ENCODE peak calls at places on chromosomes 3 and 15, in five cellular contexts. R is tibial nerve, P is OCI-LY7, S is left lung, X is fibroblast of mammary gland. K is an unnamed sample.

GRCh38 chr3:131541288-131541687 is 38.5 kb upstream of the MRPL3 start:
- DNase-seq in R (no peak), P (no peak), S (no peak), X (no peak), K (no peak)

GRCh38 chr3:62554264-62554799 is 181.0 kb upstream of the FEZF2 start:
- DNase-seq in R (no peak), P (peak; percentile 44), S (no peak), X (peak; percentile 38), K (no peak)

GRCh38 chr15:47998523-47999113 is 122.2 kb upstream of the SLC24A5 start:
- DNase-seq in R (no peak), P (no peak), S (no peak), X (no peak), K (no peak)

GRCh38 chr15:90838066-90838465 is 30.3 kb upstream of the FURIN start:
- DNase-seq in R (no peak), P (no peak), S (no peak), X (no peak), K (peak; percentile 21)

GRCh38 chr15:80618666-80619481 is 76.2 kb upstream of the ABHD17C start:
- DNase-seq in R (no peak), P (no peak), S (no peak), X (no peak), K (no peak)

GRCh38 chr3:12234906-12235305 is 54.0 kb upstream of the PPARG start:
- DNase-seq in R (no peak), P (no peak), S (no peak), X (peak; percentile 36), K (no peak)

GRCh38 chr3:112770026-112770626 is 76.5 kb downstream of the CD200R1L start:
- DNase-seq in R (no peak), P (no peak), S (no peak), X (peak; percentile 80), K (no peak)

GRCh38 chr3:71138410-71138809 is 445.1 kb downstream of the FOXP1 start:
- DNase-seq in R (no peak), P (no peak), S (no peak), X (no peak), K (no peak)

GRCh38 chr15:48963524-48964113 is at the start of gene SHC4:
- DNase-seq in R (peak; percentile 70), P (no peak), S (no peak), X (peak; percentile 86), K (no peak)

DNA sequence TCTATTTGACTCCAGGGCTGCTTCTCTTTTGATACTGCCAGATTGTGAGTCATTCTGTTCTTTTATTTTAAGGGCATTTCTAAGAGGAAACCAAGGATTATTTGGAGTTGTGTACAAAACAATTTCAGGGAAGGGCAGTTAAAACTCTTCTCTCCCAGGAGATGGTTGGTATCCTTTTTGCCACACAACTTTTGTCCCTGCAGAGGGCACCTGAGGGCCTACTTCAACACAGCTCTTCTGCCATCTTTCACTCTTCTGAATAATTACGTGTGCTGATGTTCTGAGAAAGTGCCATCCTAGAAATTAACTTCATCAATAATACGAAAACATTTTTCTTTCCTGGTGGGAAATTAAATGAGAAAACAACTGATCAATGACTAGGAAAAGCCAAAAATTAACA is 75.7 kb upstream of the GADL1 start:
- DNase-seq in R (no peak), P (peak; percentile 18), S (no peak), X (peak; percentile 16), K (peak; percentile 21)
- TF ChIP-seq CTCF in R (peak; percentile 2), P (peak; percentile 61), S (no peak), X (peak; percentile 25), K (peak; percentile 50)

GRCh38 chr15:53808058-53808703 is 48.7 kb upstream of the WDR72 start:
- DNase-seq in R (no peak), P (peak; percentile 13), S (no peak), X (peak; percentile 7), K (no peak)
- TF ChIP-seq CTCF in R (peak; percentile 50), P (peak; percentile 79), S (peak; percentile 46), X (peak; percentile 60), K (peak; percentile 59)

GRCh38 chr15:69538381-69538780 is 85.8 kb downstream of the RPLP1 start:
- DNase-seq in R (no peak), P (no peak), S (no peak), X (no peak), K (no peak)

GRCh38 chr15:69539316-69539715 is 86.7 kb downstream of the RPLP1 start:
- DNase-seq in R (no peak), P (no peak), S (no peak), X (no peak), K (no peak)

GRCh38 chr15:69535101-69535638 is 82.6 kb downstream of the RPLP1 start:
- DNase-seq in R (no peak), P (no peak), S (no peak), X (peak; percentile 54), K (no peak)

GRCh38 chr15:69537085-69537484 is 84.5 kb downstream of the RPLP1 start:
- DNase-seq in R (no peak), P (no peak), S (no peak), X (no peak), K (no peak)

DNA sequence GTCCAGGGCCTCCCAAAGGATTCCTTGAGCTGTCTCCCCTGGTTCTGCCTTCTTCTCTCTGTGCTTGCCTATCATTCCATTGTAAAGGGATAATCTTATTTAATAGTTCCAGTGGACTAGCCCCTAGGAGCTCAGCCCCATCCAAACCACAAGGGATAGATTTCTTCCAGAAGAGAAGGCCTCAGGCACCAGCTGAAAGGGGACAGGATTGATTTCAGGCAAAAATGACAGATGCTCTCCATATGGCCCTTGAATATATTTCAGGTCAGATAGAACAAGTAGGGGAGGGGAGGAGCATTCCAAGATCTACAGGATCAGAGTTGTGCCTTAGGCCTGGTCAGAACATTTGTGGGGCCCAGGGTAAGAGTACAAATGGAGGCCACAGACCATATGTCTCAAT is 85.3 kb downstream of the RPLP1 start:
- DNase-seq in R (no peak), P (no peak), S (no peak), X (no peak), K (no peak)
- TF ChIP-seq CTCF in R (no peak), P (no peak), S (no peak), X (no peak), K (no peak)

GRCh38 chr15:27844018-27844666 is 255.0 kb downstream of the OCA2 start:
- DNase-seq in R (no peak), P (no peak), S (no peak), X (peak; percentile 69), K (no peak)
- TF ChIP-seq CTCF in R (no peak), P (no peak), S (no peak), X (no peak), K (no peak)

DNA sequence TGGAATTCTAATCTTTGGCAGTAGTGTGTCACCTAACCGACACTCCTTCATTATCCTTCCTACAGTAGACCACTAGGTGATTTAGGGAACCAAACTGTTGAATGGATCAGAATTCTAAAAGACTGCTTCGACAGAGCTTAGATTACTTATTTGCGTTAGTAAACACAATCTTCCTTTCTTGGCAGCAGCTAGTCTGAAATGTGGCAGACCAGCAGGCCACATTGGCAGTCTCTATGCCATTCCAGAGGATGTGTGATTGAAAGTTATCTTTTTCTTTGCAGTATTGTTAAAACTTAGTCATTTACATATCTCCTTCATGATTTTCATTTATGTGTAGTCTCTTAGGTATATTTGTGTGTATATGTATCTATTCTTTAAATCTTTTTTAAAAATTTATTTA is 23.6 kb downstream of the MBNL1 start:
- DNase-seq in R (no peak), P (no peak), S (no peak), X (no peak), K (no peak)
- TF ChIP-seq CTCF in R (no peak), P (no peak), S (no peak), X (no peak), K (no peak)

DNA sequence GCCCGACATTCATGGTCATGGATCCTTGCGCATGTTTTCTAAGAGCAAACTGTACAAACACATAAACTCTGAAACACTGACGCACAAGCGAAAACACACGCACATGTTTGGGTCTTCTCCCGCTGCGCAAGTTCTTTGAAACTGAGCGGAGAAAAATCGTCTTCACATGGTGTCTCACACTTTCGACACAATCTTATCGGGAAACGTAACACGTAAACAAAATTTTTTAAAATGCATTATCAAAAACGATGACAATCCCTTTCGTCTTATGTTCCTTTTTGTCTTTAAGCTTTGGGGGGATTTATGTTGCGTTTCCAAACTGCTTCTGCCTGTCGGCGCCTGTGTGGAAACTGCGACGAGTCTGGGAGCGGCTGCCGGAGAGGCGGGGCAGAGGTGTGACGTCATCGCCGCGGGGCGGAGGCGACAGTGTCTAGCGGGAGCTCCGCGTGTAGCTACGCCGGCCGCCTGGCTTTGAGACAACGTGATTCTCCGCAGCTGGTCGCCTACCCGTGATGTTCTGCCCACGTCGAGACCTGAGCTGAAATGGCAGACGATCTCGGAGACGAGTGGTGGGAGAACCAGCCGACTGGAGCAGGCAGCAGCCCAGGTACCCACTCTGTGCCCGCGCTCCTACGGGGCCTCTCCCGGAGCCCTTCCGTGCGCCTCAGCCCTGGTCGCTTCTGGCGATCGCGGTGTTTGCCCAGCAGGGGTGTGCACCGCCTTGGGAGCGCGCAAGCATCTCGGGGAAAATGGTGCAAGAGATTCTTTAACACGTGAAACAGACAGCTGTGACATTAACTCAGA is at the start of gene CMSS1:
- DNase-seq in R (peak; percentile 89), P (peak; percentile 90), S (peak; percentile 100), X (peak; percentile 93), K (peak; percentile 86)
- TF ChIP-seq CTCF in R (no peak), P (peak; percentile 33), S (peak; percentile 37), X (peak; percentile 13), K (no peak)

GRCh38 chr3:194575484-194576210 is 57.6 kb downstream of the TMEM44 start:
- DNase-seq in R (no peak), P (no peak), S (no peak), X (peak; percentile 96), K (no peak)
- TF ChIP-seq CTCF in R (no peak), P (no peak), S (no peak), X (peak; percentile 31), K (no peak)

GRCh38 chr3:154584041-154584440 is 154.1 kb upstream of the GPR149 start:
- DNase-seq in R (no peak), P (no peak), S (no peak), X (no peak), K (no peak)
- TF ChIP-seq CTCF in R (no peak), P (peak; percentile 20), S (no peak), X (no peak), K (no peak)

GRCh38 chr15:25056484-25057429 is 102.0 kb downstream of the SNRPN start:
- DNase-seq in R (no peak), P (no peak), S (no peak), X (no peak), K (peak; percentile 2)
- TF ChIP-seq CTCF in R (no peak), P (peak; percentile 53), S (no peak), X (no peak), K (peak; percentile 28)